ENCODE peak calls at places on chromosomes 16 and 17, in nine cellular contexts. One of them, this sample, is unnamed.

GRCh38 chr17:21228111-21228510 is 14.2 kb upstream of the TMEM11 start:
- DNase-seq in NT2/D1: no peak
- DNase-seq in NCI-H1105: no peak
- DNase-seq in RCC 7860: no peak
- DNase-seq in activated CD4-positive, CD25-positive, alpha-beta regulatory T cell treated with anti-CD3 and anti-CD28 coated beads, Interleukin-2, amount 50 U/mL, for 16 hours: no peak
- DNase-seq in heart left ventricle: no peak
- DNase-seq in neural crest cell: no peak
- DNase-seq in NCI-H2171: no peak
- DNase-seq in A172: no peak
- DNase-seq in this sample: no peak

GRCh38 chr16:8718753-8719386 is 44.5 kb downstream of the ABAT start:
- DNase-seq in NT2/D1: no peak
- DNase-seq in NCI-H1105: no peak
- DNase-seq in RCC 7860: no peak
- DNase-seq in activated CD4-positive, CD25-positive, alpha-beta regulatory T cell treated with anti-CD3 and anti-CD28 coated beads, Interleukin-2, amount 50 U/mL, for 16 hours: no peak
- DNase-seq in heart left ventricle: no peak
- DNase-seq in neural crest cell: no peak
- DNase-seq in NCI-H2171: no peak
- DNase-seq in A172: no peak
- DNase-seq in this sample: no peak

GRCh38 chr17:36994438-36994837 is 45.7 kb downstream of the AATF start:
- DNase-seq in NT2/D1: no peak
- DNase-seq in NCI-H1105: no peak
- DNase-seq in RCC 7860: no peak
- DNase-seq in activated CD4-positive, CD25-positive, alpha-beta regulatory T cell treated with anti-CD3 and anti-CD28 coated beads, Interleukin-2, amount 50 U/mL, for 16 hours: no peak
- DNase-seq in heart left ventricle: no peak
- DNase-seq in neural crest cell: no peak
- DNase-seq in NCI-H2171: no peak
- DNase-seq in A172: peak; percentile 10
- DNase-seq in this sample: no peak

GRCh38 chr17:47295037-47295873 is 28.5 kb upstream of the EFCAB13 start:
- DNase-seq in NT2/D1: no peak
- DNase-seq in NCI-H1105: no peak
- DNase-seq in RCC 7860: no peak
- DNase-seq in activated CD4-positive, CD25-positive, alpha-beta regulatory T cell treated with anti-CD3 and anti-CD28 coated beads, Interleukin-2, amount 50 U/mL, for 16 hours: no peak
- DNase-seq in heart left ventricle: no peak
- DNase-seq in neural crest cell: peak; percentile 45
- DNase-seq in NCI-H2171: no peak
- DNase-seq in A172: no peak
- DNase-seq in this sample: no peak

GRCh38 chr16:17433577-17433960 is 37.2 kb downstream of the XYLT1 start:
- DNase-seq in NT2/D1: no peak
- DNase-seq in NCI-H1105: no peak
- DNase-seq in RCC 7860: no peak
- DNase-seq in activated CD4-positive, CD25-positive, alpha-beta regulatory T cell treated with anti-CD3 and anti-CD28 coated beads, Interleukin-2, amount 50 U/mL, for 16 hours: no peak
- DNase-seq in heart left ventricle: no peak
- DNase-seq in neural crest cell: no peak
- DNase-seq in NCI-H2171: no peak
- DNase-seq in A172: no peak
- DNase-seq in this sample: no peak

GRCh38 chr16:7313170-7313569 is 19.5 kb upstream of the RBFOX1 start:
- DNase-seq in NT2/D1: no peak
- DNase-seq in NCI-H1105: no peak
- DNase-seq in RCC 7860: no peak
- DNase-seq in activated CD4-positive, CD25-positive, alpha-beta regulatory T cell treated with anti-CD3 and anti-CD28 coated beads, Interleukin-2, amount 50 U/mL, for 16 hours: no peak
- DNase-seq in heart left ventricle: no peak
- DNase-seq in neural crest cell: peak; percentile 22
- DNase-seq in NCI-H2171: no peak
- DNase-seq in A172: no peak
- DNase-seq in this sample: peak; percentile 5

GRCh38 chr16:14315683-14316320 is 244.7 kb downstream of the MRTFB start:
- DNase-seq in NT2/D1: no peak
- DNase-seq in NCI-H1105: no peak
- DNase-seq in RCC 7860: no peak
- DNase-seq in activated CD4-positive, CD25-positive, alpha-beta regulatory T cell treated with anti-CD3 and anti-CD28 coated beads, Interleukin-2, amount 50 U/mL, for 16 hours: no peak
- DNase-seq in heart left ventricle: no peak
- DNase-seq in neural crest cell: no peak
- DNase-seq in NCI-H2171: no peak
- DNase-seq in A172: no peak
- DNase-seq in this sample: no peak

GRCh38 chr17:6350806-6351205 is 84.1 kb downstream of the AIPL1 start:
- DNase-seq in NT2/D1: no peak
- DNase-seq in NCI-H1105: no peak
- DNase-seq in RCC 7860: no peak
- DNase-seq in activated CD4-positive, CD25-positive, alpha-beta regulatory T cell treated with anti-CD3 and anti-CD28 coated beads, Interleukin-2, amount 50 U/mL, for 16 hours: no peak
- DNase-seq in heart left ventricle: no peak
- DNase-seq in neural crest cell: no peak
- DNase-seq in NCI-H2171: no peak
- DNase-seq in A172: no peak
- DNase-seq in this sample: no peak

GRCh38 chr17:8162232-8162996 is at the start of gene VAMP2:
- DNase-seq in NT2/D1: no peak
- DNase-seq in NCI-H1105: no peak
- DNase-seq in RCC 7860: no peak
- DNase-seq in activated CD4-positive, CD25-positive, alpha-beta regulatory T cell treated with anti-CD3 and anti-CD28 coated beads, Interleukin-2, amount 50 U/mL, for 16 hours: peak; percentile 71
- DNase-seq in heart left ventricle: peak; percentile 81
- DNase-seq in neural crest cell: peak; percentile 72
- DNase-seq in NCI-H2171: peak; percentile 74
- DNase-seq in A172: no peak
- DNase-seq in this sample: no peak

GRCh38 chr16:68737046-68737729 is at the start of gene CDH1:
- DNase-seq in NT2/D1: no peak
- DNase-seq in NCI-H1105: peak; percentile 85
- DNase-seq in RCC 7860: no peak
- DNase-seq in activated CD4-positive, CD25-positive, alpha-beta regulatory T cell treated with anti-CD3 and anti-CD28 coated beads, Interleukin-2, amount 50 U/mL, for 16 hours: no peak
- DNase-seq in heart left ventricle: no peak
- DNase-seq in neural crest cell: no peak
- DNase-seq in NCI-H2171: peak; percentile 86
- DNase-seq in A172: no peak
- DNase-seq in this sample: no peak

GRCh38 chr16:203246-203645 is 23.0 kb downstream of the HBQ1 start:
- DNase-seq in NT2/D1: no peak
- DNase-seq in NCI-H1105: no peak
- DNase-seq in RCC 7860: no peak
- DNase-seq in activated CD4-positive, CD25-positive, alpha-beta regulatory T cell treated with anti-CD3 and anti-CD28 coated beads, Interleukin-2, amount 50 U/mL, for 16 hours: no peak
- DNase-seq in heart left ventricle: no peak
- DNase-seq in neural crest cell: no peak
- DNase-seq in NCI-H2171: no peak
- DNase-seq in A172: no peak
- DNase-seq in this sample: no peak

GRCh38 chr17:74008196-74008595 is 195.3 kb upstream of the RPL38 start:
- DNase-seq in NT2/D1: peak; percentile 40
- DNase-seq in NCI-H1105: no peak
- DNase-seq in RCC 7860: no peak
- DNase-seq in activated CD4-positive, CD25-positive, alpha-beta regulatory T cell treated with anti-CD3 and anti-CD28 coated beads, Interleukin-2, amount 50 U/mL, for 16 hours: no peak
- DNase-seq in heart left ventricle: no peak
- DNase-seq in neural crest cell: peak; percentile 22
- DNase-seq in NCI-H2171: no peak
- DNase-seq in A172: peak; percentile 39
- DNase-seq in this sample: peak; percentile 44

GRCh38 chr17:556431-556995 is 158.1 kb downstream of the VPS53 start:
- DNase-seq in NT2/D1: no peak
- DNase-seq in NCI-H1105: no peak
- DNase-seq in RCC 7860: no peak
- DNase-seq in activated CD4-positive, CD25-positive, alpha-beta regulatory T cell treated with anti-CD3 and anti-CD28 coated beads, Interleukin-2, amount 50 U/mL, for 16 hours: no peak
- DNase-seq in heart left ventricle: no peak
- DNase-seq in neural crest cell: no peak
- DNase-seq in NCI-H2171: no peak
- DNase-seq in A172: no peak
- DNase-seq in this sample: no peak

GRCh38 chr16:31073823-31074072 is 292 bp downstream of the ZNF668 start:
- DNase-seq in NT2/D1: no peak
- DNase-seq in NCI-H1105: no peak
- DNase-seq in RCC 7860: no peak
- DNase-seq in activated CD4-positive, CD25-positive, alpha-beta regulatory T cell treated with anti-CD3 and anti-CD28 coated beads, Interleukin-2, amount 50 U/mL, for 16 hours: no peak
- DNase-seq in heart left ventricle: no peak
- DNase-seq in neural crest cell: no peak
- DNase-seq in NCI-H2171: no peak
- DNase-seq in A172: no peak
- DNase-seq in this sample: no peak

GRCh38 chr16:54194008-54194731 is 92.4 kb downstream of the IRX3 start:
- DNase-seq in NT2/D1: peak; percentile 11
- DNase-seq in NCI-H1105: no peak
- DNase-seq in RCC 7860: no peak
- DNase-seq in activated CD4-positive, CD25-positive, alpha-beta regulatory T cell treated with anti-CD3 and anti-CD28 coated beads, Interleukin-2, amount 50 U/mL, for 16 hours: no peak
- DNase-seq in heart left ventricle: peak; percentile 91
- DNase-seq in neural crest cell: no peak
- DNase-seq in NCI-H2171: peak; percentile 74
- DNase-seq in A172: no peak
- DNase-seq in this sample: no peak

GRCh38 chr16:67206838-67207115 is 7.8 kb downstream of the ELMO3 start:
- DNase-seq in NT2/D1: no peak
- DNase-seq in NCI-H1105: no peak
- DNase-seq in RCC 7860: no peak
- DNase-seq in activated CD4-positive, CD25-positive, alpha-beta regulatory T cell treated with anti-CD3 and anti-CD28 coated beads, Interleukin-2, amount 50 U/mL, for 16 hours: no peak
- DNase-seq in heart left ventricle: no peak
- DNase-seq in neural crest cell: no peak
- DNase-seq in NCI-H2171: no peak
- DNase-seq in A172: peak; percentile 46
- DNase-seq in this sample: no peak

GRCh38 chr17:47423406-47424295 is 99.9 kb downstream of the EFCAB13 start:
- DNase-seq in NT2/D1: peak; percentile 1
- DNase-seq in NCI-H1105: peak; percentile 23
- DNase-seq in RCC 7860: no peak
- DNase-seq in activated CD4-positive, CD25-positive, alpha-beta regulatory T cell treated with anti-CD3 and anti-CD28 coated beads, Interleukin-2, amount 50 U/mL, for 16 hours: no peak
- DNase-seq in heart left ventricle: peak; percentile 23
- DNase-seq in neural crest cell: peak; percentile 3
- DNase-seq in NCI-H2171: peak; percentile 23
- DNase-seq in A172: no peak
- DNase-seq in this sample: no peak

GRCh38 chr17:46003907-46004748 is 5.1 kb downstream of the STH start:
- DNase-seq in NT2/D1: no peak
- DNase-seq in NCI-H1105: no peak
- DNase-seq in RCC 7860: no peak
- DNase-seq in activated CD4-positive, CD25-positive, alpha-beta regulatory T cell treated with anti-CD3 and anti-CD28 coated beads, Interleukin-2, amount 50 U/mL, for 16 hours: no peak
- DNase-seq in heart left ventricle: peak; percentile 57
- DNase-seq in neural crest cell: no peak
- DNase-seq in NCI-H2171: no peak
- DNase-seq in A172: no peak
- DNase-seq in this sample: no peak

GRCh38 chr17:77528516-77529327 is 388.0 kb downstream of the SEC14L1 start:
- DNase-seq in NT2/D1: no peak
- DNase-seq in NCI-H1105: peak; percentile 51
- DNase-seq in RCC 7860: no peak
- DNase-seq in activated CD4-positive, CD25-positive, alpha-beta regulatory T cell treated with anti-CD3 and anti-CD28 coated beads, Interleukin-2, amount 50 U/mL, for 16 hours: no peak
- DNase-seq in heart left ventricle: no peak
- DNase-seq in neural crest cell: peak; percentile 67
- DNase-seq in NCI-H2171: peak; percentile 91
- DNase-seq in A172: no peak
- DNase-seq in this sample: no peak

GRCh38 chr17:12107905-12108304 is 87.2 kb downstream of the MAP2K4 start:
- DNase-seq in NT2/D1: no peak
- DNase-seq in NCI-H1105: no peak
- DNase-seq in RCC 7860: no peak
- DNase-seq in activated CD4-positive, CD25-positive, alpha-beta regulatory T cell treated with anti-CD3 and anti-CD28 coated beads, Interleukin-2, amount 50 U/mL, for 16 hours: no peak
- DNase-seq in heart left ventricle: no peak
- DNase-seq in neural crest cell: no peak
- DNase-seq in NCI-H2171: no peak
- DNase-seq in A172: no peak
- DNase-seq in this sample: no peak

GRCh38 chr17:44007346-44008204 is 3.2 kb downstream of the NAGS start:
- DNase-seq in NT2/D1: no peak
- DNase-seq in NCI-H1105: no peak
- DNase-seq in RCC 7860: no peak
- DNase-seq in activated CD4-positive, CD25-positive, alpha-beta regulatory T cell treated with anti-CD3 and anti-CD28 coated beads, Interleukin-2, amount 50 U/mL, for 16 hours: no peak
- DNase-seq in heart left ventricle: no peak
- DNase-seq in neural crest cell: no peak
- DNase-seq in NCI-H2171: no peak
- DNase-seq in A172: peak; percentile 40
- DNase-seq in this sample: no peak